ENCODE peak calls at places on chromosomes 3 and 15, in five cellular contexts. One of them, this sample, is unnamed.

GRCh38 chr3:44877333-44877732 is 2.9 kb downstream of the TGM4 start:
- DNase-seq in NCI-H446: no peak
- DNase-seq in nephron progenitor cell: no peak
- DNase-seq in glutamatergic neuron: no peak
- DNase-seq in mammary epithelial cell: no peak
- DNase-seq in this sample: no peak

GRCh38 chr3:151443583-151443982 is 17.3 kb downstream of the IGSF10 start:
- DNase-seq in glutamatergic neuron: no peak
- DNase-seq in NCI-H446: no peak
- DNase-seq in nephron progenitor cell: peak; percentile 73
- DNase-seq in mammary epithelial cell: no peak
- DNase-seq in this sample: no peak

GRCh38 chr3:22612927-22613326 is 590.2 kb upstream of the UBE2E2 start:
- DNase-seq in nephron progenitor cell: no peak
- DNase-seq in glutamatergic neuron: no peak
- DNase-seq in mammary epithelial cell: no peak
- DNase-seq in NCI-H446: no peak
- DNase-seq in this sample: no peak

GRCh38 chr15:85702321-85703230 is 92.1 kb downstream of the KLHL25 start:
- DNase-seq in NCI-H446: no peak
- DNase-seq in nephron progenitor cell: no peak
- DNase-seq in glutamatergic neuron: no peak
- DNase-seq in mammary epithelial cell: no peak
- DNase-seq in this sample: no peak

GRCh38 chr15:79505956-79506355 is 73.8 kb downstream of the MINAR1 start:
- DNase-seq in mammary epithelial cell: no peak
- DNase-seq in nephron progenitor cell: no peak
- DNase-seq in glutamatergic neuron: no peak
- DNase-seq in NCI-H446: no peak
- DNase-seq in this sample: no peak

GRCh38 chr3:117407317-117407716 is 697.7 kb downstream of the TUSC7 start:
- DNase-seq in NCI-H446: no peak
- DNase-seq in mammary epithelial cell: peak; percentile 1
- DNase-seq in nephron progenitor cell: no peak
- DNase-seq in glutamatergic neuron: no peak
- DNase-seq in this sample: peak; percentile 1

GRCh38 chr3:143171141-143171651 is 51.6 kb downstream of the CHST2 start:
- DNase-seq in glutamatergic neuron: no peak
- DNase-seq in nephron progenitor cell: no peak
- DNase-seq in NCI-H446: no peak
- DNase-seq in mammary epithelial cell: peak; percentile 26
- DNase-seq in this sample: no peak

GRCh38 chr3:187880438-187880837 is 135.2 kb upstream of the BCL6 start:
- DNase-seq in glutamatergic neuron: no peak
- DNase-seq in nephron progenitor cell: no peak
- DNase-seq in mammary epithelial cell: no peak
- DNase-seq in NCI-H446: no peak
- DNase-seq in this sample: no peak

GRCh38 chr3:40192628-40193027 is 116.9 kb upstream of the EIF1B start:
- DNase-seq in glutamatergic neuron: no peak
- DNase-seq in NCI-H446: no peak
- DNase-seq in mammary epithelial cell: no peak
- DNase-seq in nephron progenitor cell: no peak
- DNase-seq in this sample: no peak

GRCh38 chr3:108117245-108117644 is 26.4 kb upstream of the CD47 start:
- DNase-seq in glutamatergic neuron: no peak
- DNase-seq in nephron progenitor cell: no peak
- DNase-seq in mammary epithelial cell: peak; percentile 27
- DNase-seq in NCI-H446: no peak
- DNase-seq in this sample: no peak

GRCh38 chr3:28290863-28291300 is 49.5 kb downstream of the CMC1 start:
- DNase-seq in glutamatergic neuron: no peak
- DNase-seq in NCI-H446: no peak
- DNase-seq in mammary epithelial cell: no peak
- DNase-seq in nephron progenitor cell: no peak
- DNase-seq in this sample: no peak

GRCh38 chr15:66390670-66391069 is 4.0 kb downstream of the MAP2K1 start:
- DNase-seq in glutamatergic neuron: no peak
- DNase-seq in nephron progenitor cell: no peak
- DNase-seq in mammary epithelial cell: peak; percentile 63
- DNase-seq in NCI-H446: no peak
- DNase-seq in this sample: peak; percentile 33

GRCh38 chr3:74605437-74605836 is 9.0 kb downstream of the CNTN3 start:
- DNase-seq in NCI-H446: no peak
- DNase-seq in glutamatergic neuron: no peak
- DNase-seq in nephron progenitor cell: no peak
- DNase-seq in mammary epithelial cell: no peak
- DNase-seq in this sample: no peak

GRCh38 chr15:89346516-89346915 is 11.9 kb upstream of the POLG start:
- DNase-seq in mammary epithelial cell: no peak
- DNase-seq in glutamatergic neuron: no peak
- DNase-seq in nephron progenitor cell: no peak
- DNase-seq in NCI-H446: no peak
- DNase-seq in this sample: no peak

This sample was measured in epithelial cell of prostate.